ENCODE peak calls at places on chromosomes 5 and 9, in eight cellular contexts. Y is GM23248, H is MM.1S, O is HCT116, X is PC-3, K is SK-N-SH, V is OCI-LY7, P is GM23338. Q is an unnamed sample.

GRCh38 chr9:128634651-128635262 is 21.9 kb downstream of the DYNC2I2 start:
- DNase-seq in Y (no peak), H (no peak), O (no peak), X (no peak), K (peak), V (no peak), P (no peak), Q (no peak)

GRCh38 chr9:133737774-133738038 is 446 bp downstream of the SARDH start:
- DNase-seq in Y (no peak), H (no peak), O (no peak), X (no peak), K (no peak), V (no peak), P (no peak), Q (no peak)

GRCh38 chr5:57676228-57677098 is 193.9 kb upstream of the ACTBL2 start:
- DNase-seq in Y (no peak), H (no peak), O (no peak), X (peak), K (peak), V (no peak), P (no peak), Q (no peak)

GRCh38 chr5:164237531-164237930 is 732.1 kb downstream of the MAT2B start:
- DNase-seq in Y (no peak), H (no peak), O (no peak), X (no peak), K (no peak), V (no peak), P (no peak), Q (no peak)

GRCh38 chr9:96176901-96177718 is 124.9 kb downstream of the HSD17B3 start:
- DNase-seq in Y (peak), H (no peak), O (no peak), X (no peak), K (peak), V (no peak), P (peak), Q (peak)

GRCh38 chr9:100440071-100440470 is 13.1 kb downstream of the MSANTD3 start:
- DNase-seq in Y (peak), H (no peak), O (no peak), X (no peak), K (no peak), V (no peak), P (no peak), Q (no peak)

GRCh38 chr5:74801941-74802340 is 34.9 kb downstream of the NSA2 start:
- DNase-seq in Y (peak), H (no peak), O (no peak), X (peak), K (no peak), V (no peak), P (no peak), Q (no peak)

GRCh38 chr9:137956688-137957385 is 79.3 kb downstream of the CACNA1B start:
- DNase-seq in Y (no peak), H (no peak), O (no peak), X (no peak), K (no peak), V (peak), P (no peak), Q (no peak)

GRCh38 chr9:93686127-93686879 is 109.9 kb downstream of the PHF2 start:
- DNase-seq in Y (no peak), H (no peak), O (no peak), X (no peak), K (no peak), V (no peak), P (no peak), Q (no peak)

GRCh38 chr5:112641515-112642110 is 96.1 kb upstream of the APC start:
- DNase-seq in Y (no peak), H (no peak), O (no peak), X (no peak), K (no peak), V (no peak), P (no peak), Q (no peak)

GRCh38 chr5:134138416-134139376 is 24.2 kb downstream of the TCF7 start:
- DNase-seq in Y (peak), H (peak), O (no peak), X (peak), K (no peak), V (no peak), P (no peak), Q (no peak)

GRCh38 chr5:125835293-125836172 is 587.7 kb upstream of the GRAMD2B start:
- DNase-seq in Y (peak), H (no peak), O (peak), X (peak), K (peak), V (peak), P (peak), Q (peak)

GRCh38 chr9:70340572-70340971 is 73.9 kb downstream of the KLF9 start:
- DNase-seq in Y (peak), H (no peak), O (no peak), X (peak), K (peak), V (peak), P (peak), Q (peak)

GRCh38 chr9:129209109-129209508 is 31.0 kb upstream of the IER5L start:
- DNase-seq in Y (no peak), H (no peak), O (no peak), X (no peak), K (no peak), V (no peak), P (peak), Q (no peak)

GRCh38 chr5:159619826-159620225 is 289.5 kb upstream of the IL12B start:
- DNase-seq in Y (no peak), H (no peak), O (no peak), X (no peak), K (no peak), V (no peak), P (no peak), Q (no peak)

GRCh38 chr9:76758476-76758875 is 5.8 kb upstream of the PCA3 start:
- DNase-seq in Y (peak), H (no peak), O (no peak), X (no peak), K (no peak), V (no peak), P (no peak), Q (no peak)

GRCh38 chr9:135478858-135479468 is 619 bp upstream of the PPP1R26 start:
- DNase-seq in Y (peak), H (peak), O (no peak), X (peak), K (peak), V (no peak), P (peak), Q (peak)

GRCh38 chr9:20040991-20041606 is 252.3 kb upstream of the SLC24A2 start:
- DNase-seq in Y (peak), H (no peak), O (no peak), X (no peak), K (peak), V (no peak), P (no peak), Q (no peak)

GRCh38 chr9:19104528-19105282 is 2.0 kb upstream of the HAUS6 start:
- DNase-seq in Y (peak), H (no peak), O (no peak), X (no peak), K (no peak), V (no peak), P (no peak), Q (peak)

GRCh38 chr9:137339045-137339444 is 37.0 kb upstream of the NRARP start:
- DNase-seq in Y (no peak), H (no peak), O (no peak), X (no peak), K (no peak), V (no peak), P (no peak), Q (no peak)

GRCh38 chr5:57176350-57176857 is 2.5 kb downstream of the GPBP1 start:
- DNase-seq in Y (peak), H (peak), O (no peak), X (peak), K (no peak), V (no peak), P (no peak), Q (no peak)

GRCh38 chr9:70987986-70988385 is 133.4 kb downstream of the TRPM3 start:
- DNase-seq in Y (peak), H (no peak), O (no peak), X (no peak), K (no peak), V (no peak), P (no peak), Q (no peak)

GRCh38 chr9:96513622-96514021 is 63.7 kb downstream of the HABP4 start:
- DNase-seq in Y (peak), H (no peak), O (no peak), X (no peak), K (no peak), V (no peak), P (no peak), Q (no peak)

GRCh38 chr9:121075251-121076036 is 689 bp downstream of the CNTRL start:
- DNase-seq in Y (peak), H (peak), O (no peak), X (peak), K (no peak), V (peak), P (peak), Q (peak)
- TF ChIP-seq EZH2phosphoT487 in Y (no peak), H (no peak), O (no peak), X (no peak), K (no peak), V (no peak), P (no peak), Q (no peak)

GRCh38 chr9:98953877-98954610 is 10.3 kb downstream of the COL15A1 start:
- DNase-seq in Y (no peak), H (no peak), O (no peak), X (no peak), K (no peak), V (no peak), P (no peak), Q (no peak)
- H2AFZ ChIP-seq in Y (no peak), H (no peak), O (no peak), X (no peak), K (no peak), V (no peak), P (no peak), Q (no peak)

GRCh38 chr5:149939572-149939971 is 5.0 kb downstream of the PDE6A start:
- DNase-seq in Y (peak), H (no peak), O (no peak), X (peak), K (no peak), V (no peak), P (no peak), Q (no peak)

GRCh38 chr5:149937610-149938009 is 7.0 kb downstream of the PDE6A start:
- DNase-seq in Y (peak), H (no peak), O (no peak), X (peak), K (no peak), V (no peak), P (no peak), Q (no peak)

GRCh38 chr5:149938791-149939358 is 5.7 kb downstream of the PDE6A start:
- DNase-seq in Y (peak), H (no peak), O (no peak), X (peak), K (no peak), V (no peak), P (no peak), Q (no peak)

GRCh38 chr5:149936700-149937091 is 7.9 kb downstream of the PDE6A start:
- DNase-seq in Y (peak), H (no peak), O (no peak), X (no peak), K (no peak), V (no peak), P (no peak), Q (no peak)

DNA sequence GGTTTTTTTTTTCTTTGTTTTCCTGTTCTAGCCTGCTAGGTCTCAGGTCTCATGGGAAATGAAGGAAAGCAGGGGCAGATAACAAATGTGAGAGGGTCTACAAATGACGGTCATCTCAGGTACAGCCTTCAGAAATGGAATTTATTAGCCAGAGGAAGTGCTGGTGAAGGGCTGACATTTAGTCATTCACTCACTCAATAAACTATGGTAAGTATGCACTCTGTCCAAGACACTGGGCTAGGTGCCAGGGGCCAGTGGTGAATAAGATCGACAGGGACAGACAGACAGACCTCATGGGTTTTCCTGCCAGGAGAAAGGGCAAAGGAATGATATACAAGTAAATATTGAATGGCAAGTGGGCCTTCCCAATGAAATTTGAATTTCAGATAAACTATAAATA is 6.3 kb downstream of the PDE6A start:
- DNase-seq in Y (peak), H (no peak), O (no peak), X (peak), K (no peak), V (no peak), P (no peak), Q (no peak)
- TF ChIP-seq EZH2phosphoT487 in Y (no peak), H (no peak), O (no peak), X (no peak), K (no peak), V (no peak), P (no peak), Q (no peak)

DNA sequence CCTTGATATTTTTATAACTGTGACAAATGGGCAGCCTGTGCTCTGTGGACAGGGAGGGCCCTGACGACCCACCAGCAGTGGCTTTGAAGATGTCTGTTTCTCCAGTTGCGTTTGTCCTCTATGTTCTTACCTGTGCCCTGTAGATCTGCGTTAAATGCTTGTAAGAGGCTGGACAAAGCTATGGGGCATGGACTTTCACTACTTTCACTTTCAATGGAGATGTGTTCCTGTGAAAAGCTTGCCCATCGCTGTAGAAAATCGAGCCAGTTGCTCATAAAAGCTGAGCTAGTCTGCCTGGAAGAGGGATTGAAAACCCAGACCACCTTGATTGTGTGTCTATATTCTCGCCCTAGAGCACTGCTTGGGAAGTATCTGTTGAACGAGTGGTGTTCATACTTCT is 74.1 kb downstream of the PSAT1 start:
- DNase-seq in Y (no peak), H (no peak), O (no peak), X (peak), K (no peak), V (no peak), P (no peak), Q (no peak)
- H2AFZ ChIP-seq in Y (no peak), H (no peak), O (no peak), X (peak), K (no peak), V (no peak), P (no peak), Q (no peak)

GRCh38 chr5:173499471-173500212 is 116.8 kb downstream of the BOD1 start:
- DNase-seq in Y (no peak), H (no peak), O (no peak), X (no peak), K (no peak), V (no peak), P (no peak), Q (no peak)
- TF ChIP-seq EZH2phosphoT487 in Y (no peak), H (no peak), O (no peak), X (no peak), K (no peak), V (no peak), P (no peak), Q (no peak)

DNA sequence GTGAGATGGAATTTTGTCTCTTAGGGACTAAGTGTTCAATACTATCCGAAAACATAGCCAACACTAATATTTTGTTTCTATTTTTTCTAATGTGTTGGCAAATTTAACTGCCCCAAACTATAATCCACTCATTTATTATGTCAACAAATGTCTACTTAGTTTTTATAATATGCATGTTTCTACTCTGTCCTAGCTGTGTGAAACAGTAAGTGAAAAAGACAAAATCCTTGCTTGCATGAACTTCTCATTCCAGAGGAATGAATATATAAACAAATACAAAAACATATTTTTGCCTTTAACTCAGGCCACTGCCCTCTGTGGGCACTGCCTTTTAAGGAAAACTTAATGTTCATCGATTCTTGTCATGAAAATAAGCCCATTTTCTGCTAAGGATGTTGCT is 1275.4 kb upstream of the CDH18 start:
- DNase-seq in Y (no peak), H (no peak), O (no peak), X (peak), K (no peak), V (no peak), P (no peak), Q (no peak)
- H2AFZ ChIP-seq in Y (no peak), H (no peak), O (no peak), X (no peak), K (no peak), V (no peak), P (no peak), Q (no peak)

GRCh38 chr5:28780083-28780692 is 1741.8 kb upstream of the CDH9 start:
- DNase-seq in Y (no peak), H (no peak), O (no peak), X (no peak), K (no peak), V (no peak), P (no peak), Q (no peak)

GRCh38 chr5:28779161-28779754 is 1740.9 kb upstream of the CDH9 start:
- DNase-seq in Y (no peak), H (no peak), O (no peak), X (peak), K (no peak), V (no peak), P (peak), Q (peak)
- TF ChIP-seq EZH2phosphoT487 in Y (no peak), H (no peak), O (no peak), X (no peak), K (no peak), V (no peak), P (no peak), Q (no peak)